ENCODE peak calls at places on chromosomes 3 and 15, in nine cellular contexts. A is mesendoderm; D is NCI-H1417 treated with DMSO at 0.1 percent for 48 hours; P is GM06990; U is stimulated activated effector memory CD8-positive, alpha-beta T cell treated with anti-CD3 and anti-CD28 coated beads, Interleukin-12 subunit alpha, Interleukin-12 subunit beta, amount 100 ng/mL, for 72 hours; O is astrocyte; T is NCI-H82; L is SK-N-DZ; Z is activated T-helper 1 cell treated with anti-CD3 and anti-CD28 coated beads, Interleukin-2, amount 50 U/mL, for 16 hours. H is an unnamed sample.

GRCh38 chr3:25156526-25157075 is 271.5 kb upstream of the RARB start:
- DNase-seq in A (peak), Z (no peak), T (no peak), D (no peak), P (no peak), L (no peak), U (no peak), O (peak), H (peak)

GRCh38 chr15:96125681-96126080 is 204.8 kb upstream of the NR2F2 start:
- DNase-seq in D (no peak), P (no peak), A (peak), O (peak), T (no peak), L (no peak), U (no peak), Z (no peak), H (peak)

GRCh38 chr3:122245513-122246174 is 62.2 kb downstream of the CASR start:
- DNase-seq in A (no peak), P (no peak), O (peak), Z (no peak), D (no peak), U (no peak), L (no peak), T (peak), H (peak)

GRCh38 chr3:13655074-13655913 is 106.4 kb downstream of the FBLN2 start:
- DNase-seq in Z (no peak), A (peak), D (no peak), U (peak), P (no peak), L (peak), T (peak), O (peak), H (peak)

GRCh38 chr3:113531826-113532697 is at the start of gene SIDT1:
- DNase-seq in U (peak), Z (peak), D (peak), L (no peak), O (no peak), P (peak), A (peak), T (no peak), H (peak)

GRCh38 chr3:189824629-189825312 is 193.6 kb downstream of the TP63 start:
- DNase-seq in T (peak), A (no peak), L (no peak), Z (no peak), U (no peak), O (peak), P (no peak), D (no peak), H (peak)

GRCh38 chr3:13598926-13599886 is 50.3 kb downstream of the FBLN2 start:
- DNase-seq in D (no peak), Z (no peak), L (no peak), T (no peak), P (no peak), A (peak), U (no peak), O (no peak), H (peak)

GRCh38 chr3:143124683-143125520 is 5.3 kb downstream of the CHST2 start:
- DNase-seq in O (no peak), U (no peak), Z (no peak), L (no peak), T (peak), A (no peak), D (peak), P (no peak), H (no peak)

GRCh38 chr3:54065551-54065950 is 56.8 kb upstream of the CACNA2D3 start:
- DNase-seq in P (no peak), U (no peak), D (no peak), Z (no peak), O (no peak), T (no peak), L (no peak), A (no peak), H (no peak)

GRCh38 chr15:39447431-39447830 is 133.4 kb upstream of the THBS1 start:
- DNase-seq in A (peak), P (no peak), Z (no peak), T (no peak), U (no peak), D (no peak), L (no peak), O (no peak), H (no peak)

GRCh38 chr3:11604139-11604895 is 39.4 kb downstream of the VGLL4 start:
- DNase-seq in P (no peak), O (peak), Z (no peak), A (no peak), T (no peak), D (no peak), U (no peak), L (no peak), H (peak)

GRCh38 chr3:45795882-45796765 is at the start of gene SLC6A20:
- DNase-seq in T (peak), A (peak), Z (no peak), O (no peak), D (no peak), L (no peak), U (peak), P (peak), H (no peak)

GRCh38 chr15:76991048-76991447 is 3.9 kb upstream of the PSTPIP1 start:
- DNase-seq in A (no peak), O (no peak), P (no peak), U (no peak), Z (no peak), T (no peak), D (no peak), L (no peak), H (no peak)

H was measured in fibroblast of lung.